ENCODE peak calls at places on chromosomes 12 and 14, in six cellular contexts. One of them, this sample, is unnamed.

GRCh38 chr12:65838330-65838976 is 14.2 kb downstream of the HMGA2 start:
- DNase-seq in brain microvascular endothelial cell: no peak
- DNase-seq in tibial nerve: no peak
- DNase-seq in foreskin fibroblast: no peak
- DNase-seq in naive thymus-derived CD4-positive, alpha-beta T cell: no peak
- DNase-seq in HFF-Myc: no peak
- DNase-seq in this sample: no peak

GRCh38 chr12:3377056-3377455 is 113.9 kb upstream of the PRMT8 start:
- DNase-seq in brain microvascular endothelial cell: no peak
- DNase-seq in tibial nerve: no peak
- DNase-seq in foreskin fibroblast: no peak
- DNase-seq in naive thymus-derived CD4-positive, alpha-beta T cell: no peak
- DNase-seq in HFF-Myc: no peak
- DNase-seq in this sample: no peak

GRCh38 chr12:109098142-109098652 is 800 bp downstream of the UNG start:
- DNase-seq in brain microvascular endothelial cell: peak
- DNase-seq in tibial nerve: peak
- DNase-seq in foreskin fibroblast: peak
- DNase-seq in naive thymus-derived CD4-positive, alpha-beta T cell: no peak
- DNase-seq in HFF-Myc: no peak
- DNase-seq in this sample: no peak

GRCh38 chr12:108282676-108283075 is 56.4 kb downstream of the CMKLR1 start:
- DNase-seq in brain microvascular endothelial cell: no peak
- DNase-seq in tibial nerve: no peak
- DNase-seq in foreskin fibroblast: no peak
- DNase-seq in naive thymus-derived CD4-positive, alpha-beta T cell: no peak
- DNase-seq in HFF-Myc: no peak
- DNase-seq in this sample: no peak

GRCh38 chr14:35047961-35048513 is 2.0 kb downstream of the FAM177A1 start:
- DNase-seq in brain microvascular endothelial cell: no peak
- DNase-seq in tibial nerve: no peak
- DNase-seq in foreskin fibroblast: no peak
- DNase-seq in naive thymus-derived CD4-positive, alpha-beta T cell: no peak
- DNase-seq in HFF-Myc: no peak
- DNase-seq in this sample: no peak

GRCh38 chr12:69000069-69000468 is 67.1 kb upstream of the CPM start:
- DNase-seq in brain microvascular endothelial cell: peak
- DNase-seq in tibial nerve: no peak
- DNase-seq in foreskin fibroblast: no peak
- DNase-seq in naive thymus-derived CD4-positive, alpha-beta T cell: no peak
- DNase-seq in HFF-Myc: no peak
- DNase-seq in this sample: no peak

GRCh38 chr12:105229446-105229845 is 6.5 kb downstream of the APPL2 start:
- DNase-seq in brain microvascular endothelial cell: no peak
- DNase-seq in tibial nerve: no peak
- DNase-seq in foreskin fibroblast: no peak
- DNase-seq in naive thymus-derived CD4-positive, alpha-beta T cell: no peak
- DNase-seq in HFF-Myc: no peak
- DNase-seq in this sample: no peak

GRCh38 chr12:32508626-32509025 is 109.3 kb downstream of the FGD4 start:
- DNase-seq in brain microvascular endothelial cell: no peak
- DNase-seq in tibial nerve: no peak
- DNase-seq in foreskin fibroblast: no peak
- DNase-seq in naive thymus-derived CD4-positive, alpha-beta T cell: no peak
- DNase-seq in HFF-Myc: no peak
- DNase-seq in this sample: no peak

GRCh38 chr12:13504074-13504473 is 307.5 kb downstream of the EMP1 start:
- DNase-seq in brain microvascular endothelial cell: peak
- DNase-seq in tibial nerve: no peak
- DNase-seq in foreskin fibroblast: no peak
- DNase-seq in naive thymus-derived CD4-positive, alpha-beta T cell: no peak
- DNase-seq in HFF-Myc: no peak
- DNase-seq in this sample: peak

GRCh38 chr12:72366255-72366654 is 94.1 kb downstream of the TRHDE start:
- DNase-seq in brain microvascular endothelial cell: no peak
- DNase-seq in tibial nerve: no peak
- DNase-seq in foreskin fibroblast: no peak
- DNase-seq in naive thymus-derived CD4-positive, alpha-beta T cell: no peak
- DNase-seq in HFF-Myc: no peak
- DNase-seq in this sample: no peak

GRCh38 chr12:83016226-83016835 is 329.6 kb downstream of the TMTC2 start:
- DNase-seq in brain microvascular endothelial cell: peak
- DNase-seq in tibial nerve: peak
- DNase-seq in foreskin fibroblast: peak
- DNase-seq in naive thymus-derived CD4-positive, alpha-beta T cell: no peak
- DNase-seq in HFF-Myc: peak
- DNase-seq in this sample: peak

GRCh38 chr14:34368115-34368970 is 93.7 kb downstream of the SPTSSA start:
- DNase-seq in brain microvascular endothelial cell: no peak
- DNase-seq in tibial nerve: no peak
- DNase-seq in foreskin fibroblast: peak
- DNase-seq in naive thymus-derived CD4-positive, alpha-beta T cell: no peak
- DNase-seq in HFF-Myc: no peak
- DNase-seq in this sample: no peak

GRCh38 chr14:96938946-96939345 is 141.8 kb downstream of the VRK1 start:
- DNase-seq in brain microvascular endothelial cell: no peak
- DNase-seq in tibial nerve: no peak
- DNase-seq in foreskin fibroblast: no peak
- DNase-seq in naive thymus-derived CD4-positive, alpha-beta T cell: no peak
- DNase-seq in HFF-Myc: no peak
- DNase-seq in this sample: no peak

GRCh38 chr14:68506021-68506644 is 286.7 kb downstream of the ZFP36L1 start:
- DNase-seq in brain microvascular endothelial cell: peak
- DNase-seq in tibial nerve: no peak
- DNase-seq in foreskin fibroblast: peak
- DNase-seq in naive thymus-derived CD4-positive, alpha-beta T cell: no peak
- DNase-seq in HFF-Myc: no peak
- DNase-seq in this sample: peak

GRCh38 chr14:68665116-68665515 is 127.8 kb downstream of the ZFP36L1 start:
- DNase-seq in brain microvascular endothelial cell: no peak
- DNase-seq in tibial nerve: no peak
- DNase-seq in foreskin fibroblast: no peak
- DNase-seq in naive thymus-derived CD4-positive, alpha-beta T cell: no peak
- DNase-seq in HFF-Myc: no peak
- DNase-seq in this sample: no peak

GRCh38 chr14:74548881-74549280 is 55.3 kb downstream of the ISCA2 start:
- DNase-seq in brain microvascular endothelial cell: peak
- DNase-seq in tibial nerve: peak
- DNase-seq in foreskin fibroblast: peak
- DNase-seq in naive thymus-derived CD4-positive, alpha-beta T cell: no peak
- DNase-seq in HFF-Myc: no peak
- DNase-seq in this sample: no peak

GRCh38 chr12:120264086-120264485 is 1.4 kb downstream of the PXN start:
- DNase-seq in brain microvascular endothelial cell: no peak
- DNase-seq in tibial nerve: no peak
- DNase-seq in foreskin fibroblast: no peak
- DNase-seq in naive thymus-derived CD4-positive, alpha-beta T cell: no peak
- DNase-seq in HFF-Myc: no peak
- DNase-seq in this sample: no peak

GRCh38 chr12:45235087-45236025 is 19.5 kb downstream of the ANO6 start:
- DNase-seq in brain microvascular endothelial cell: peak
- DNase-seq in tibial nerve: no peak
- DNase-seq in foreskin fibroblast: peak
- DNase-seq in naive thymus-derived CD4-positive, alpha-beta T cell: no peak
- DNase-seq in HFF-Myc: no peak
- DNase-seq in this sample: no peak

GRCh38 chr14:36319899-36320209 is 583 bp downstream of the MBIP start:
- DNase-seq in brain microvascular endothelial cell: no peak
- DNase-seq in tibial nerve: no peak
- DNase-seq in foreskin fibroblast: no peak
- DNase-seq in naive thymus-derived CD4-positive, alpha-beta T cell: no peak
- DNase-seq in HFF-Myc: no peak
- DNase-seq in this sample: no peak

DNA sequence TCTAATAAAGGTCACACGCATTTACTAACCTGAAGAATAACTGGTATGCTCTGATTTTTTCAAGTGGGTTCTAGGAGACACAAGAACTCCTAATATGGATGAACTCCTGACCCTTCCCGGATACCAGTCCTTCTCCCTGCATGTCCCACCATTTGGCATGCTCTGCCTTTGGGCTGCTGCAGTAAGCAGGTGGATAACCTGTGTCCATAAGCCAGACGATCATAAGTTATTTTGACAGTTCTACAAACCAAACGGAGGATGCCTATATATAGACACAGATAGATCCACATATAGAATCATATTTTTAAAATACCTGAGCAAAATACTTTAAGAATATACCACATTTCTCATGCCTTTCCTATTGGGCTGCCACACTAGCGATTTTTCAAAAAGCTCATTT is 49.4 kb downstream of the TMTC1 start:
- DNase-seq in brain microvascular endothelial cell: no peak
- DNase-seq in tibial nerve: no peak
- DNase-seq in foreskin fibroblast: no peak
- DNase-seq in naive thymus-derived CD4-positive, alpha-beta T cell: no peak
- DNase-seq in HFF-Myc: no peak
- DNase-seq in this sample: no peak
- H3K4me3 ChIP-seq in brain microvascular endothelial cell: no peak
- H3K4me3 ChIP-seq in tibial nerve: no peak
- H3K4me3 ChIP-seq in foreskin fibroblast: no peak
- H3K4me3 ChIP-seq in naive thymus-derived CD4-positive, alpha-beta T cell: no peak
- H3K4me3 ChIP-seq in HFF-Myc: no peak
- H3K4me3 ChIP-seq in this sample: no peak

DNA sequence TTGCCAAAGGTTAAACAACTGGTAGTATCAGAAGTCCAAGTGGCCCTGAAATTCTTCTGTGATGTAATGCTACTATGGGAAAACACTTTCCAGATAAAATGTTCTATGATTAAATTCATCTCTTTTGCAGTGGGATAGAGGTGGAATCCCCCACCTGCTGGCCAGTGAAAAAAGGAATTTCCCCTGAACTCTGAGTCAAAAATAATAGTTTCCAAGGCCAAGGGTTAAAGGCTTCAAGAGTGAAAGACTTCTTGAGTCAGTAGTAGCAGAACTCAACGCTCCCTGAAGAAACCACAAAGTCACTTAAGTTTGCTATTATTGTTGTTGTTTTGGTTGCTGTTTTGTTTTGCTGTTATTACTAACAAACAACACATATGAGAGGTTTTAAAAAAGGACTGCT is 330.8 kb downstream of the SOX5 start:
- DNase-seq in brain microvascular endothelial cell: no peak
- DNase-seq in tibial nerve: no peak
- DNase-seq in foreskin fibroblast: no peak
- DNase-seq in naive thymus-derived CD4-positive, alpha-beta T cell: no peak
- DNase-seq in HFF-Myc: no peak
- DNase-seq in this sample: no peak
- H3K4me3 ChIP-seq in brain microvascular endothelial cell: no peak
- H3K4me3 ChIP-seq in tibial nerve: no peak
- H3K4me3 ChIP-seq in foreskin fibroblast: no peak
- H3K4me3 ChIP-seq in naive thymus-derived CD4-positive, alpha-beta T cell: no peak
- H3K4me3 ChIP-seq in HFF-Myc: no peak
- H3K4me3 ChIP-seq in this sample: no peak

DNA sequence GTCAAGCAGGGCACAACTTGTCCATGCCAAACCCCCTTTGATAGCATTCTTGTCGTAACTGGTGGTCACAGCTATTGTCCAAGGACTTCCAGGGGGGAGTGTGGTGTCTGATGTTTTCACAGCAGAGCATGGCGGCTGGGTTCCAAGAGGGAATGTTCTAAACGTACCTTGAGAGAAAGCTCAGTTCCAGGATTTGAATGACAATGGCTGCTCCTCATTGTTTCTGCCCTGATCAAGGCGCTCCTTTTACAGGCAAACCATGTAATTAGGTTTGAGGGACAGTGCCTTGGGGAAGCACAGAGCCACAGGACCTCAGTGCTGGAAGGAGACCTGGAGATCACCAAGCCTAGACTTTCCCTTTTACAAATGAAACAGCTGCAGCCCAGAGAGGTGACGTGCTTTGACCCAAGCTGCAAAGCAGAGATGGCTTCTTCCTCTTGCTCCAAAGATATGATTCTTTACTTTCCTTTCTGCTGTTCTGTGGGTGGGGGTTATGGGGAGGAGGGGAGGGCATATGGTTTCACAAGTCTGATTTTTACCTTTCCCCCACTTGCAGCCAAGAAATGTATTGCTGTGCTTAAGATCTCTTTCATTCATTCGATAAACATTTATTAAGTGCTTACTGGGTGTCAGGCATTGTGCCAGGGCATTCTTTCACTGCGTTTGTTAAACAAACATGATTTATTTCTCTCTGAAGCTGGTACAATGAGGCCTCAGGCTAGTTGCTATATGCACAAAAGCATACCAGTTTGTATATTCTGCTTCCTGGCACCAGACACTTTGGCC is 172.8 kb downstream of the KTN1 start:
- DNase-seq in brain microvascular endothelial cell: peak
- DNase-seq in tibial nerve: no peak
- DNase-seq in foreskin fibroblast: peak
- DNase-seq in naive thymus-derived CD4-positive, alpha-beta T cell: no peak
- DNase-seq in HFF-Myc: peak
- DNase-seq in this sample: peak
- H3K4me3 ChIP-seq in brain microvascular endothelial cell: no peak
- H3K4me3 ChIP-seq in tibial nerve: no peak
- H3K4me3 ChIP-seq in foreskin fibroblast: no peak
- H3K4me3 ChIP-seq in naive thymus-derived CD4-positive, alpha-beta T cell: no peak
- H3K4me3 ChIP-seq in HFF-Myc: no peak
- H3K4me3 ChIP-seq in this sample: no peak

GRCh38 chr14:24314377-24315193 is 3.3 kb downstream of the LTB4R start:
- DNase-seq in brain microvascular endothelial cell: no peak
- DNase-seq in tibial nerve: no peak
- DNase-seq in foreskin fibroblast: no peak
- DNase-seq in naive thymus-derived CD4-positive, alpha-beta T cell: no peak
- DNase-seq in HFF-Myc: no peak
- DNase-seq in this sample: no peak

GRCh38 chr14:24313912-24314311 is 2.6 kb downstream of the LTB4R start:
- DNase-seq in brain microvascular endothelial cell: no peak
- DNase-seq in tibial nerve: no peak
- DNase-seq in foreskin fibroblast: no peak
- DNase-seq in naive thymus-derived CD4-positive, alpha-beta T cell: no peak
- DNase-seq in HFF-Myc: no peak
- DNase-seq in this sample: no peak

GRCh38 chr14:24311837-24312615 is 724 bp downstream of the LTB4R start:
- DNase-seq in brain microvascular endothelial cell: no peak
- DNase-seq in tibial nerve: no peak
- DNase-seq in foreskin fibroblast: no peak
- DNase-seq in naive thymus-derived CD4-positive, alpha-beta T cell: no peak
- DNase-seq in HFF-Myc: no peak
- DNase-seq in this sample: no peak

GRCh38 chr14:24310666-24311604 is at the start of gene LTB4R:
- DNase-seq in brain microvascular endothelial cell: peak
- DNase-seq in tibial nerve: no peak
- DNase-seq in foreskin fibroblast: peak
- DNase-seq in naive thymus-derived CD4-positive, alpha-beta T cell: peak
- DNase-seq in HFF-Myc: no peak
- DNase-seq in this sample: peak

DNA sequence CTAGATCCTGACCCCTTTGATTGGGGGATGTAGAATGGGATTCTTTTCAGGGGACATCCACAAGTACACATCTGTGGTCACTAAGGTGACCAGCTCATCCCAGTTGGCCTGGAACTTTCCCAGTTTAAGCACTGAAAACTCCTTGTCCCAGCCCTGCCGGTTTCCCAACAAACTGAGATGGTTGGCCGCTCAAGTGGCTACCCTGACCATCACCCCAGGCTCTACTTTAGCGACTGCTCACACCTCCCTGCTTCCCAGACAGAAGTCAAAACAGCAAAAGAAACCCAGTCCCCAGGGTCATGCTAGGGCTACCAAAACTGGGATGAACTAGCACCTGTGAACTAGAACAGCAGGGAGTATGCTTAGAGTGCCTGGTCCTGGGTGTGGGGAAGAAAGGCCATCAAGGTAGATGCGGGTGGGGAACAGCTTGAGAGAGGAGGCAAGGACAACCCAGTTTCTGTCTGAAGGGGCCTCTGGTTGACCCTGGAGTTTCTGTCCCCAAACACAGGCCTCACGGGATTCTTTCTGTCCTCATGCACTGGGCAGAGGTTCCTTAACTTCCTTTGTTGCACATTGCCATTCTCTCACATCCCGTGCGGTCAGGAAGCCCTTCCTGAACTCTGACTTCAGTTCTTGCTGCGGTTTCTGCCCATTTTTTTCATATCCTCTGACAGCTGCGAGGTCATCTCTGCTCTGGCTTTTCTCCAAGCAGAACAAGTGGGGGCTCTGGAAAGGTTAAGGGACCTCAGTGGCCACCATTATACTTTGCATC is 1.6 kb downstream of the LTB4R start:
- DNase-seq in brain microvascular endothelial cell: peak
- DNase-seq in tibial nerve: no peak
- DNase-seq in foreskin fibroblast: no peak
- DNase-seq in naive thymus-derived CD4-positive, alpha-beta T cell: no peak
- DNase-seq in HFF-Myc: no peak
- DNase-seq in this sample: no peak
- H3K4me3 ChIP-seq in brain microvascular endothelial cell: no peak
- H3K4me3 ChIP-seq in tibial nerve: no peak
- H3K4me3 ChIP-seq in foreskin fibroblast: no peak
- H3K4me3 ChIP-seq in naive thymus-derived CD4-positive, alpha-beta T cell: peak
- H3K4me3 ChIP-seq in HFF-Myc: no peak
- H3K4me3 ChIP-seq in this sample: no peak